ENCODE peak calls at places on chromosomes 6 and 20, in eight cellular contexts. G is OCI-LY7; Z is activated CD8-positive, alpha-beta memory T cell treated with anti-CD3 and anti-CD28 coated beads for 24 hours; E is progenitor cell of endocrine pancreas; S is GM20000; A is activated T-helper 9 cell treated with anti-CD3 and anti-CD28 coated beads, Interleukin-2, amount 50 U/mL, for 16 hours; C is PC-3; J is IMR-90. V is an unnamed sample.

GRCh38 chr6:100230976-100231316 is 233.8 kb downstream of the SIM1 start:
- DNase-seq in E (no peak), A (no peak), C (peak; percentile 61), S (no peak), Z (no peak), J (peak; percentile 27), G (no peak), V (no peak)

GRCh38 chr6:106085984-106086832 is at the start of gene PRDM1:
- DNase-seq in C (peak; percentile 87), E (peak; percentile 75), A (peak; percentile 79), J (peak; percentile 72), S (peak; percentile 84), G (peak; percentile 98), Z (peak; percentile 87), V (peak; percentile 86)

GRCh38 chr6:1764584-1764983 is 154.9 kb downstream of the FOXC1 start:
- DNase-seq in Z (no peak), G (no peak), J (no peak), E (no peak), S (no peak), C (no peak), A (no peak), V (no peak)

GRCh38 chr6:137218473-137218916 is 690 bp downstream of the IFNGR1 start:
- DNase-seq in E (no peak), A (no peak), S (peak; percentile 48), G (peak; percentile 51), Z (peak; percentile 66), J (peak; percentile 52), C (peak; percentile 60), V (no peak)

GRCh38 chr6:131807644-131808459 is at the start of gene ENPP1:
- DNase-seq in A (peak; percentile 29), C (peak; percentile 47), J (peak; percentile 62), Z (peak; percentile 77), S (peak; percentile 54), E (peak; percentile 52), G (no peak), V (no peak)

GRCh38 chr6:5282191-5282623 is 20.9 kb downstream of the FARS2 start:
- DNase-seq in Z (no peak), A (no peak), C (no peak), J (no peak), G (no peak), E (no peak), S (no peak), V (no peak)

GRCh38 chr6:41247288-41247865 is 19.2 kb downstream of the TREML4 start:
- DNase-seq in Z (no peak), E (no peak), G (no peak), J (no peak), C (no peak), A (no peak), S (no peak), V (no peak)

GRCh38 chr6:44057238-44057930 is 69.9 kb downstream of the MRPL14 start:
- DNase-seq in E (no peak), Z (no peak), A (no peak), J (peak; percentile 34), C (no peak), G (no peak), S (no peak), V (no peak)

GRCh38 chr6:137697267-137697938 is 169.7 kb upstream of the TNFAIP3 start:
- DNase-seq in C (peak; percentile 17), Z (no peak), A (no peak), G (no peak), J (peak; percentile 84), E (no peak), S (no peak), V (no peak)

GRCh38 chr6:15682965-15683822 is 20.4 kb upstream of the DTNBP1 start:
- DNase-seq in J (no peak), A (no peak), C (no peak), S (no peak), G (peak; percentile 40), Z (no peak), E (no peak), V (no peak)

GRCh38 chr6:105431226-105431625 is 28.3 kb upstream of the PREP start:
- DNase-seq in Z (no peak), J (peak; percentile 68), S (peak; percentile 49), G (peak; percentile 58), E (no peak), A (no peak), C (peak; percentile 75), V (peak; percentile 11)

GRCh38 chr6:103113416-103113815 is 1719.9 kb downstream of the GRIK2 start:
- DNase-seq in E (no peak), A (no peak), C (no peak), S (no peak), Z (no peak), J (no peak), G (no peak), V (no peak)

GRCh38 chr6:77462359-77463307 is 658 bp downstream of the HTR1B start:
- DNase-seq in S (no peak), C (no peak), A (no peak), G (no peak), Z (no peak), E (no peak), J (no peak), V (no peak)

GRCh38 chr20:19915111-19915798 is 101.9 kb upstream of the NAA20 start:
- DNase-seq in A (no peak), C (no peak), J (no peak), S (peak; percentile 24), G (no peak), Z (no peak), E (no peak), V (no peak)

GRCh38 chr20:11917663-11918062 is at the start of gene BTBD3:
- DNase-seq in S (peak; percentile 40), A (no peak), J (peak; percentile 79), G (no peak), C (no peak), E (no peak), Z (no peak), V (peak; percentile 74)

GRCh38 chr6:28248916-28249315 is 3.2 kb downstream of the ZKSCAN4 start:
- DNase-seq in G (no peak), J (no peak), E (no peak), A (no peak), C (no peak), Z (no peak), S (no peak), V (no peak)

GRCh38 chr6:43946641-43947363 is 176.8 kb downstream of the VEGFA start:
- DNase-seq in C (no peak), G (no peak), S (no peak), J (no peak), Z (no peak), A (no peak), E (no peak), V (no peak)

GRCh38 chr20:51249781-51250180 is 226.9 kb upstream of the KCNG1 start:
- DNase-seq in J (no peak), G (no peak), E (no peak), Z (no peak), A (no peak), C (no peak), S (no peak), V (no peak)

GRCh38 chr6:97048771-97049170 is 124.2 kb downstream of the KLHL32 start:
- DNase-seq in C (no peak), J (no peak), S (no peak), Z (no peak), E (no peak), G (no peak), A (no peak), V (no peak)

GRCh38 chr6:8664700-8665099 is 229.4 kb upstream of the SLC35B3 start:
- DNase-seq in Z (no peak), E (no peak), G (no peak), A (no peak), C (no peak), S (no peak), J (no peak), V (no peak)

GRCh38 chr6:146544783-146545182 is 1.1 kb downstream of the RAB32 start:
- DNase-seq in G (no peak), Z (no peak), A (no peak), S (no peak), J (peak; percentile 27), C (no peak), E (no peak), V (no peak)

GRCh38 chr6:53107091-53107490 is 41.5 kb downstream of the GCM1 start:
- DNase-seq in J (peak; percentile 50), G (no peak), C (peak; percentile 59), A (no peak), Z (no peak), E (no peak), S (no peak), V (no peak)

GRCh38 chr20:31593221-31594001 is 11.7 kb upstream of the ID1 start:
- DNase-seq in J (peak; percentile 89), C (peak; percentile 99), E (no peak), S (no peak), Z (no peak), A (no peak), G (no peak), V (no peak)

GRCh38 chr6:28336284-28337024 is 506 bp upstream of the ZSCAN31 start:
- DNase-seq in S (peak; percentile 26), G (peak; percentile 57), E (no peak), C (peak; percentile 72), J (peak; percentile 31), A (no peak), Z (peak; percentile 60), V (peak; percentile 79)

GRCh38 chr20:39674842-39675241 is 712.7 kb downstream of the DHX35 start:
- DNase-seq in Z (no peak), A (no peak), E (no peak), S (no peak), G (no peak), J (no peak), C (no peak), V (no peak)

GRCh38 chr6:30508890-30509736 is 19.8 kb downstream of the HLA-E start:
- DNase-seq in A (no peak), J (peak; percentile 51), C (peak; percentile 25), E (no peak), G (peak; percentile 76), S (peak; percentile 65), Z (no peak), V (no peak)

GRCh38 chr6:149488815-149489214 is 4.0 kb upstream of the ZC3H12D start:
- DNase-seq in Z (peak; percentile 56), A (no peak), J (no peak), C (peak; percentile 65), E (no peak), S (peak; percentile 29), G (no peak), V (no peak)

GRCh38 chr6:41371461-41371991 is 36.1 kb downstream of the NCR2 start:
- DNase-seq in E (peak; percentile 33), C (no peak), A (no peak), S (no peak), J (peak; percentile 42), Z (peak; percentile 60), G (no peak), V (no peak)

GRCh38 chr6:17865243-17865642 is 122.2 kb downstream of the KIF13A start:
- DNase-seq in G (no peak), C (peak; percentile 92), Z (no peak), E (no peak), J (peak; percentile 39), S (no peak), A (no peak), V (peak; percentile 2)

GRCh38 chr20:57773059-57773815 is 63.4 kb upstream of the PMEPA1 start:
- DNase-seq in Z (no peak), J (no peak), S (no peak), E (no peak), C (no peak), G (no peak), A (no peak), V (no peak)

GRCh38 chr6:129744201-129744879 is 34.4 kb upstream of the ARHGAP18 start:
- DNase-seq in E (no peak), Z (no peak), J (peak; percentile 93), A (no peak), S (no peak), C (peak; percentile 82), G (peak; percentile 37), V (peak; percentile 13)

GRCh38 chr6:14275493-14275851 is 157.9 kb downstream of the CD83 start:
- DNase-seq in S (no peak), Z (peak; percentile 57), G (no peak), C (no peak), E (no peak), J (peak; percentile 37), A (no peak), V (no peak)

GRCh38 chr20:17661121-17661744 is 20.8 kb downstream of the RRBP1 start:
- DNase-seq in A (no peak), J (no peak), S (no peak), Z (no peak), G (no peak), E (no peak), C (no peak), V (no peak)